ENCODE peak calls at places on chromosomes 13 and 19, in ten cellular contexts. L is uterus, R is astrocyte of the spinal cord, T is A673, S is psoas muscle, C is heart right ventricle, J is progenitor cell of endocrine pancreas, I is fibroblast of the aortic adventitia, V is HFFc6, K is endothelial cell of umbilical vein. G is an unnamed sample.

GRCh38 chr13:80508031-80508430 is 167.1 kb upstream of the SPRY2 start:
- DNase-seq in V (no peak), T (no peak), R (no peak), J (no peak), I (no peak), L (no peak), S (no peak), K (no peak), C (no peak), G (no peak)

GRCh38 chr13:35881360-35881759 is 249.8 kb downstream of the DCLK1 start:
- DNase-seq in T (peak), I (peak), V (no peak), J (no peak), C (no peak), L (no peak), R (peak), K (no peak), S (no peak), G (no peak)

GRCh38 chr13:114325729-114326128 is 11.4 kb downstream of the CHAMP1 start:
- DNase-seq in V (no peak), T (no peak), J (no peak), C (no peak), K (no peak), L (no peak), S (no peak), R (no peak), I (no peak), G (no peak)

GRCh38 chr13:83221813-83222241 is 660.4 kb downstream of the SLITRK1 start:
- DNase-seq in S (no peak), T (no peak), C (no peak), L (no peak), V (peak), R (peak), I (peak), J (no peak), K (no peak), G (no peak)

GRCh38 chr13:66635526-66635925 is 594.6 kb downstream of the PCDH9 start:
- DNase-seq in C (no peak), L (no peak), J (no peak), R (peak), I (peak), S (no peak), K (peak), V (peak), T (no peak), G (no peak)

GRCh38 chr19:49595006-49595818 is 4.2 kb downstream of the PRR12 start:
- DNase-seq in I (no peak), C (no peak), T (no peak), K (no peak), L (no peak), R (no peak), V (no peak), J (no peak), S (no peak), G (no peak)

GRCh38 chr13:99375806-99376080 is 68.5 kb upstream of the GPR183 start:
- DNase-seq in K (no peak), S (no peak), T (no peak), J (no peak), I (no peak), C (no peak), V (no peak), R (no peak), L (no peak), G (no peak)

GRCh38 chr13:42597505-42597904 is 23.6 kb downstream of the TNFSF11 start:
- DNase-seq in I (no peak), S (no peak), T (no peak), C (no peak), J (no peak), K (no peak), V (no peak), R (no peak), L (no peak), G (no peak)

GRCh38 chr13:113639661-113640262 is 18.2 kb downstream of the ATP4B start:
- DNase-seq in R (no peak), K (no peak), V (no peak), L (peak), I (no peak), J (no peak), S (no peak), T (no peak), C (peak), G (no peak)

GRCh38 chr13:66489586-66489985 is 740.5 kb downstream of the PCDH9 start:
- DNase-seq in R (no peak), V (no peak), C (no peak), I (no peak), S (no peak), L (no peak), T (no peak), K (no peak), J (no peak), G (no peak)

GRCh38 chr19:36489920-36490415 is 607 bp upstream of the ZNF566 start:
- DNase-seq in C (no peak), K (no peak), L (peak), V (peak), R (no peak), I (peak), S (no peak), T (peak), J (no peak), G (peak)

GRCh38 chr13:29845440-29846056 is 4.9 kb downstream of the UBL3 start:
- DNase-seq in T (peak), K (peak), V (no peak), I (peak), L (no peak), R (peak), J (no peak), S (no peak), C (no peak), G (no peak)

GRCh38 chr19:20787766-20788165 is 11.7 kb downstream of the ZNF66 start:
- DNase-seq in R (no peak), J (no peak), C (no peak), T (no peak), V (no peak), I (no peak), L (no peak), S (no peak), K (no peak), G (no peak)

GRCh38 chr13:112580912-112581311 is 7.0 kb downstream of the TUBGCP3 start:
- DNase-seq in C (no peak), T (no peak), J (no peak), K (no peak), I (no peak), L (no peak), V (no peak), S (no peak), R (no peak), G (no peak)

GRCh38 chr19:2867025-2867991 is at the start of gene ZNF556:
- DNase-seq in C (no peak), K (no peak), V (no peak), S (peak), L (no peak), T (peak), I (no peak), J (no peak), R (no peak), G (no peak)

GRCh38 chr13:40553356-40553755 is 113.1 kb downstream of the FOXO1 start:
- DNase-seq in V (no peak), K (no peak), L (no peak), R (peak), C (no peak), J (no peak), S (no peak), I (no peak), T (no peak), G (no peak)

GRCh38 chr19:10552596-10553053 is 8.9 kb downstream of the ATG4D start:
- DNase-seq in R (no peak), J (no peak), L (no peak), T (peak), V (no peak), C (no peak), K (no peak), I (no peak), S (no peak), G (no peak)

GRCh38 chr13:30572859-30573275 is 44.9 kb upstream of the USPL1 start:
- DNase-seq in C (peak), J (no peak), R (peak), K (peak), I (peak), V (peak), S (no peak), T (peak), L (no peak), G (no peak)

GRCh38 chr13:89066868-89067466 is 1395.8 kb downstream of the SLITRK5 start:
- DNase-seq in R (peak), J (peak), T (peak), S (no peak), K (no peak), C (no peak), I (peak), V (no peak), L (no peak), G (peak)

GRCh38 chr13:103272770-103273169 is 206.6 kb upstream of the SLC10A2 start:
- DNase-seq in J (no peak), V (no peak), I (no peak), C (no peak), T (no peak), K (no peak), S (no peak), R (peak), L (no peak), G (no peak)

GRCh38 chr19:58575183-58576041 is 2.3 kb upstream of the MZF1 start:
- DNase-seq in T (peak), L (peak), K (peak), S (peak), I (peak), V (peak), J (peak), C (peak), R (peak), G (peak)

GRCh38 chr13:61255035-61255796 is 160.4 kb downstream of the PCDH20 start:
- DNase-seq in V (no peak), J (no peak), R (peak), S (no peak), C (no peak), K (peak), L (no peak), T (peak), I (no peak), G (peak)

GRCh38 chr13:34000955-34001354 is 183.0 kb downstream of the RFC3 start:
- DNase-seq in I (no peak), C (no peak), K (no peak), L (no peak), J (no peak), R (no peak), V (no peak), T (no peak), S (no peak), G (no peak)

GRCh38 chr13:113935523-113935922 is 38.4 kb downstream of the C13orf46 start:
- DNase-seq in V (no peak), I (no peak), L (peak), K (peak), S (no peak), J (no peak), T (no peak), R (no peak), C (no peak), G (no peak)

GRCh38 chr19:21568816-21569496 is 63.6 kb downstream of the ZNF429 start:
- DNase-seq in R (peak), K (no peak), S (peak), V (peak), C (peak), L (peak), I (peak), T (no peak), J (no peak), G (no peak)

GRCh38 chr19:57171551-57172081 is 4.3 kb upstream of the DUXA start:
- DNase-seq in T (peak), R (peak), S (peak), L (peak), K (no peak), I (peak), J (peak), V (no peak), C (peak), G (peak)

GRCh38 chr13:110794209-110794608 is 80.7 kb downstream of the ING1 start:
- DNase-seq in I (no peak), L (no peak), R (no peak), S (no peak), T (no peak), V (no peak), C (no peak), J (no peak), K (no peak), G (no peak)

GRCh38 chr13:45510671-45511070 is 45.9 kb downstream of the COG3 start:
- DNase-seq in J (no peak), I (no peak), V (no peak), K (no peak), C (no peak), T (peak), L (no peak), R (no peak), S (no peak), G (no peak)

GRCh38 chr13:36706755-36707154 is 32.9 kb downstream of the SERTM1 start:
- DNase-seq in K (no peak), C (no peak), I (peak), S (no peak), T (no peak), J (no peak), V (peak), R (peak), L (no peak), G (no peak)

GRCh38 chr13:90541346-90541745 is 806.1 kb upstream of the MIR17HG start:
- DNase-seq in C (no peak), S (no peak), V (no peak), J (no peak), L (no peak), T (no peak), I (no peak), K (no peak), R (no peak), G (no peak)

GRCh38 chr19:32349724-32350475 is 4.5 kb downstream of the ZNF507 start:
- DNase-seq in C (no peak), L (no peak), R (no peak), I (no peak), T (no peak), J (no peak), S (no peak), V (peak), K (no peak), G (no peak)

GRCh38 chr13:32426981-32427851 is 714 bp downstream of the N4BP2L1 start:
- DNase-seq in L (peak), R (peak), C (peak), S (peak), J (peak), V (no peak), I (peak), K (peak), T (peak), G (peak)

DNA sequence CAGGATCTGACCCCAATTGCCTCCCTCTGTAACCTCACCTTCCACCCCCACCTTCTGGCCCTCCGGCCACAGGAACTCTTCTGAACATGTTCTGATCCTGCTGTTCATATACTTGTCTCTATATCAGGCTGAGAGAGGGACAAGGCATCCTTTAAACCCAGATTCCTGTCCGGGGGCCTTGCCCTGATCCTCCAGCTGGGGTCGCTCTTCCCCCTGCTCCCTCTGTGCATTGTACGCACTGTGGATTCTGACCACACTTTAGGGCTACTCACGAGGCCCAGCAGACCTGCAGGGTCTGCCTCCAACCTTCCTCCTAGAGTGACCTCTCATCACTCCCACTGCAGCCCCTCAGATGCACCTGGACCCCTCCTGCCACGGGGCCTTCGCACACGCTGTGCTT is 269.3 kb downstream of the UQCRFS1 start:
- DNase-seq in S (no peak), V (no peak), C (no peak), J (no peak), R (no peak), L (no peak), T (no peak), I (no peak), K (no peak), G (no peak)
- TF ChIP-seq CTCF in S (no peak), V (peak), C (no peak), J (no peak), R (no peak), L (no peak), T (no peak), I (no peak), K (no peak), G (no peak)

DNA sequence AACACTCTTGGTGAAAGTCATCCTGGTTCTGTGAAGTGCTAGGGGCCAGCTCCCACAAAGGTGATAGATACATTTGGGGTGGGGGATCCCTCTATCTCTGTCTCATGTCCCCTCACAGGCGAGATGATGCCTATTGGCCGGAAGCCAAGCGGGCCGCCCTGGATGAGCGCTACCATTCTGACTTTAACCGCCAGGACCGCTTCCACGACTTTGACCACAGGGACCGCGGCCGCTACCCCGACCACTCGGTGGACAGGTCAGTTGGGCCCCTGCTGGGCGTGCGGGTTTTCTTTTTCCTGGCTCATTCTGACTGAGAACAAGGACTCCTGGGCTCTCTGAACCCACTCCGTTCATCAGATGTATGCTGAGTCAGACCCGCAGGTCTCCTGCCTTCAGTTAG is 16.4 kb downstream of the MICOS13 start:
- DNase-seq in V (no peak), C (no peak), L (no peak), S (no peak), J (no peak), K (no peak), R (no peak), T (no peak), I (no peak), G (no peak)
- TF ChIP-seq CTCF in V (no peak), C (no peak), L (no peak), S (no peak), J (no peak), K (no peak), R (no peak), T (no peak), I (no peak), G (no peak)

GRCh38 chr13:98349731-98350305 is 172.7 kb upstream of the RNF113B start:
- DNase-seq in J (no peak), C (peak), V (no peak), R (no peak), K (peak), T (no peak), S (no peak), L (no peak), I (no peak), G (peak)
- TF ChIP-seq CTCF in J (peak), C (peak), V (no peak), R (peak), K (no peak), T (peak), S (peak), L (no peak), I (no peak), G (no peak)

GRCh38 chr13:108508263-108508662 is 121.1 kb upstream of the MYO16 start:
- DNase-seq in V (no peak), K (no peak), C (no peak), L (no peak), I (peak), S (no peak), R (peak), T (peak), J (no peak), G (no peak)
- TF ChIP-seq CTCF in V (no peak), K (no peak), C (peak), L (no peak), I (peak), S (peak), R (peak), T (peak), J (peak), G (peak)

GRCh38 chr19:47110521-47111080 is 3.0 kb downstream of the ZC3H4 start:
- DNase-seq in S (no peak), I (no peak), R (no peak), V (no peak), J (no peak), C (no peak), L (no peak), T (peak), K (peak), G (no peak)
- TF ChIP-seq CTCF in S (no peak), I (no peak), R (no peak), V (no peak), J (no peak), C (no peak), L (no peak), T (no peak), K (no peak), G (no peak)

DNA sequence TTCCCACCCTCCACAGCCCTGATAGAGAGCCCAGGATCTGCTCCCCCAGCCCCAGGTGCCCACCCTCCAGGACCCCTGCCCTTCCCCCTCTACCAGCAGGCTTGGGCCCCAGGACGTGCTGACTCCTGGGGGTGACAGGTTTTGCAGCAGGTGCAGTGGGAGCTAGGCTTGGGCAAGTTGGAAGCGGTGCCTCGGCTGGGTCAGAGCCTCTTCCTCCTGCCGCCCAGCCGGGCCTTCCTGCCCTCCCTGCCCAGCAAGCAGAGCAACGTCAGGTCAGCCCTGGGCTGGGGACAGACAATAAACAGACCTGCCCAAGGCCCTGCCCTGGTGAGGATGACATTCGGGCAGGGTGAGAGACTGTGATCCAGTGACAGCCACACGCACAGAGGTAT is 9.2 kb upstream of the NCCRP1 start:
- DNase-seq in J (no peak), V (no peak), L (no peak), S (no peak), K (no peak), C (no peak), R (no peak), T (no peak), I (no peak), G (no peak)
- TF ChIP-seq CTCF in J (no peak), V (peak), L (no peak), S (no peak), K (no peak), C (peak), R (no peak), T (peak), I (no peak), G (no peak)